ENCODE peak calls at places on chromosome X, in eight cellular contexts. C is IMR-90, I is suprapubic skin, Y is heart left ventricle, W is body of pancreas, O is breast epithelium, X is A549, K is right lobe of liver. J is an unnamed sample. For H3K4me1, the result is how much of the 10 kb centered on the place peaks cover.

GRCh38 chrX:3680459-3680858 is 33.0 kb downstream of the PRKX start:
- DNase-seq in O (no peak), C (peak), W (no peak), X (no peak), I (no peak), K (no peak), Y (no peak), J (no peak)

GRCh38 chrX:110321670-110322069 is 3.8 kb upstream of the AMMECR1 start:
- DNase-seq in K (no peak), O (no peak), C (no peak), W (no peak), Y (no peak), X (no peak), I (no peak), J (no peak)

GRCh38 chrX:135973548-135974278 is at the start of gene MMGT1:
- DNase-seq in Y (peak), K (peak), I (peak), X (peak), O (peak), C (peak), W (peak), J (peak)

GRCh38 chrX:45566456-45566855 is 365.8 kb upstream of the DIPK2B start:
- DNase-seq in Y (no peak), I (no peak), K (no peak), X (no peak), W (no peak), C (no peak), O (no peak), J (no peak)

GRCh38 chrX:48917139-48917980 is 1.5 kb downstream of the PIM2 start:
- DNase-seq in O (peak), C (peak), K (peak), I (peak), X (peak), Y (peak), W (peak), J (peak)

GRCh38 chrX:14029039-14029424 is 660 bp downstream of the GEMIN8 start:
- DNase-seq in K (no peak), Y (no peak), C (no peak), X (no peak), I (no peak), O (no peak), W (no peak), J (no peak)

GRCh38 chrX:114774691-114775090 is 190.8 kb downstream of the HTR2C start:
- DNase-seq in X (no peak), K (no peak), W (no peak), O (no peak), I (no peak), C (no peak), Y (no peak), J (no peak)

GRCh38 chrX:112536544-112536943 is 143.2 kb downstream of the LHFPL1 start:
- DNase-seq in W (no peak), K (no peak), Y (no peak), X (no peak), I (no peak), O (no peak), C (no peak), J (no peak)

GRCh38 chrX:107374116-107374515 is 75.3 kb upstream of the FRMPD3 start:
- DNase-seq in O (no peak), C (no peak), Y (no peak), I (no peak), W (no peak), X (no peak), K (no peak), J (no peak)

GRCh38 chrX:49171752-49172279 is at the start of gene PLP2:
- DNase-seq in C (peak), Y (peak), K (peak), W (peak), X (no peak), O (no peak), I (peak), J (peak)

GRCh38 chrX:17014216-17014615 is 67.8 kb downstream of the REPS2 start:
- DNase-seq in K (no peak), X (no peak), I (no peak), Y (no peak), C (no peak), W (no peak), O (no peak), J (no peak)

GRCh38 chrX:122641136-122641535 is 542.9 kb upstream of the GRIA3 start:
- DNase-seq in X (no peak), K (no peak), C (no peak), I (no peak), Y (no peak), O (no peak), W (no peak), J (no peak)

GRCh38 chrX:153669901-153670731 is 3.5 kb downstream of the PNCK start:
- DNase-seq in K (peak), C (no peak), I (no peak), X (no peak), W (no peak), Y (no peak), O (peak), J (no peak)

GRCh38 chrX:5971300-5971699 is 257.4 kb downstream of the NLGN4X start:
- DNase-seq in W (no peak), I (no peak), K (no peak), X (no peak), C (no peak), O (no peak), Y (no peak), J (no peak)

GRCh38 chrX:153875391-153876111 is 10.4 kb downstream of the L1CAM start:
- DNase-seq in W (peak), X (peak), C (no peak), K (no peak), O (peak), Y (no peak), I (no peak), J (peak)

GRCh38 chrX:48107717-48108116 is 22.7 kb upstream of the SPACA5B start:
- DNase-seq in O (no peak), K (no peak), X (no peak), I (no peak), C (no peak), W (no peak), Y (no peak), J (no peak)

GRCh38 chrX:48891402-48892288 is 5.9 kb downstream of the TIMM17B start:
- DNase-seq in K (peak), Y (peak), X (peak), I (peak), C (peak), O (peak), W (peak), J (peak)

GRCh38 chrX:100615015-100615414 is 21.6 kb downstream of the TSPAN6 start:
- DNase-seq in W (peak), K (no peak), I (no peak), X (peak), O (no peak), Y (no peak), C (peak), J (no peak)

GRCh38 chrX:79138658-79139241 is 5.7 kb upstream of the GPR174 start:
- DNase-seq in O (no peak), X (no peak), C (no peak), K (no peak), I (no peak), W (no peak), Y (no peak), J (peak)

GRCh38 chrX:4175221-4175620 is 461.8 kb upstream of the PRKX start:
- DNase-seq in W (no peak), Y (no peak), I (no peak), O (no peak), K (no peak), X (no peak), C (no peak), J (no peak)

GRCh38 chrX:151981129-151981528 is 6.7 kb upstream of the GABRE start:
- DNase-seq in O (no peak), Y (no peak), C (peak), W (no peak), I (no peak), K (no peak), X (no peak), J (no peak)

GRCh38 chrX:80511969-80512760 is 91.9 kb downstream of the TENT5D start:
- DNase-seq in I (no peak), O (no peak), C (no peak), W (no peak), Y (no peak), X (no peak), K (no peak), J (no peak)

GRCh38 chrX:94389044-94389443 is 715.0 kb downstream of the FAM133A start:
- DNase-seq in W (no peak), I (no peak), O (no peak), Y (no peak), C (no peak), K (no peak), X (no peak), J (no peak)

GRCh38 chrX:153903991-153904957 is at the start of gene AVPR2:
- DNase-seq in K (no peak), O (no peak), C (no peak), Y (peak), W (no peak), I (no peak), X (no peak), J (no peak)

GRCh38 chrX:43333543-43333942 is 322.6 kb upstream of the MAOA start:
- DNase-seq in O (no peak), X (no peak), I (no peak), W (no peak), Y (no peak), C (no peak), K (no peak), J (no peak)

GRCh38 chrX:49767231-49767630 is 61.9 kb upstream of the PAGE4 start:
- DNase-seq in O (no peak), I (no peak), Y (no peak), K (no peak), W (no peak), C (no peak), X (no peak), J (no peak)

GRCh38 chrX:106894978-106895452 is 8.1 kb downstream of the RIPPLY1 start:
- DNase-seq in O (no peak), C (peak), W (no peak), Y (peak), X (peak), I (no peak), K (no peak), J (no peak)

GRCh38 chrX:153973127-153974002 is 811 bp downstream of the TMEM187 start:
- DNase-seq in O (no peak), X (no peak), Y (no peak), W (peak), I (peak), C (no peak), K (no peak), J (no peak)

GRCh38 chrX:41922125-41922521 is 1.2 kb downstream of the CASK start:
- DNase-seq in C (peak), Y (no peak), I (no peak), X (no peak), W (no peak), O (no peak), K (no peak), J (no peak)

GRCh38 chrX:103628386-103629290 is at the start of gene TCEAL1:
- DNase-seq in C (peak), Y (peak), O (peak), X (no peak), K (peak), I (peak), W (peak), J (peak)
- TF ChIP-seq POLR2A in C (no peak), Y (no peak), O (no peak), X (no peak), K (no peak), I (no peak), W (no peak), J (no peak)

GRCh38 chrX:19735244-19735643 is 152.2 kb downstream of the SH3KBP1 start:
- DNase-seq in W (no peak), I (no peak), C (no peak), O (no peak), Y (no peak), K (no peak), X (no peak), J (no peak)
- H3K4me3 ChIP-seq in W (no peak), I (no peak), C (no peak), O (no peak), Y (no peak), K (no peak), X (no peak), J (no peak)

GRCh38 chrX:118498351-118498750 is 2.7 kb downstream of the DOCK11 start:
- DNase-seq in Y (no peak), K (no peak), I (no peak), X (no peak), W (no peak), O (no peak), C (no peak), J (no peak)
- H3K4me1 ChIP-seq in Y (under half), K (under half), I (under half), X (under half), W (under half), O (under half), C (under half), J (under half)

DNA sequence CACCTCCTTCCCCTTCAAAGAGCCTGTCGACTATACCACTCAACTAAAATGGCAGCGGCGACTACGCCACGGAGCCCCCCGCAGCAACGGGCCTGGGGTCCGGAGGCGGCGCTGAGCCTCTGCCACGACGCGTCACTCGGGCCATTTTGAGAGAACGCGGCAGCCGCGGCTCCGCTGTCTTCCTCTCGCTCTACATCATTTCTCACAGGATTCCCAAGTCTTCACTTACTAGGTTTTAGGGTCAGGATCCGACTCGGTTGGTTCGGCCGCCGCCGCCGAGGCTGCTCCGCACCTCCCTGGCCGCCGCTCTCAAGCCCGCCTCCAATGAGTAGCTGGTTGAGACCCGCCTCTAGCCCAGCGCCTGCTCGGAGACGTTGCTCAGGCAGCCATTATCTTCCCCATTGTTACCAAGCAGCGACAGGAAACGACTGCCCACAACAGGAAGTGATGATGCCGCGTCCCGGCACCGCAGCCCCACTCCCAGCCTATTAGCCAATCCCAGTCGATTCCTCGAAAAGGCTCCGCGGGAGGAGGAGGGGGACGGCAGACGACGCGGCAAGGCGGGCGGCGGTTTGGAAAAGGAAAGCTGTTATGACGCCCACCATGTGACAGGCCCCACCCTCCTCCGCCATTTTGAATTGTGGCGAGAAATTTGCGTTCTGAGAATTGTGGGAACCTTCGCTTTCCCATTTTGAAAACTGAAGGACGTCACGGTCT is at the start of gene RLIM:
- DNase-seq in O (peak), C (peak), X (peak), K (peak), W (peak), I (peak), Y (peak), J (peak)
- TF ChIP-seq POLR2A in O (peak), C (peak), X (peak), K (peak), W (peak), I (peak), Y (peak), J (peak)

GRCh38 chrX:50813843-50814661 is at the start of gene SHROOM4:
- DNase-seq in K (peak), I (no peak), W (no peak), C (peak), Y (peak), O (no peak), X (no peak), J (peak)

GRCh38 chrX:50818986-50819385 is 5.0 kb upstream of the SHROOM4 start:
- DNase-seq in W (no peak), C (peak), Y (no peak), I (no peak), O (no peak), X (no peak), K (no peak), J (no peak)

GRCh38 chrX:50812995-50813842 is 775 bp downstream of the SHROOM4 start:
- DNase-seq in K (peak), W (peak), X (peak), O (peak), C (peak), Y (peak), I (peak), J (peak)

GRCh38 chrX:50814701-50815476 is 895 bp upstream of the SHROOM4 start:
- DNase-seq in Y (peak), W (no peak), I (no peak), O (no peak), C (peak), X (no peak), K (no peak), J (peak)
- H3K4me3 ChIP-seq in Y (peak), W (no peak), I (peak), O (peak), C (peak), X (no peak), K (no peak), J (peak)

GRCh38 chrX:10166731-10167149 is 10.0 kb downstream of the CLCN4 start:
- DNase-seq in X (no peak), W (no peak), I (no peak), C (no peak), Y (no peak), O (no peak), K (no peak), J (no peak)

GRCh38 chrX:10168226-10168625 is 11.5 kb downstream of the CLCN4 start:
- DNase-seq in K (no peak), O (no peak), Y (no peak), C (no peak), X (no peak), I (no peak), W (no peak), J (no peak)

GRCh38 chrX:10167573-10167972 is 10.8 kb downstream of the CLCN4 start:
- DNase-seq in X (no peak), I (no peak), O (no peak), C (no peak), W (no peak), Y (no peak), K (no peak), J (no peak)

GRCh38 chrX:10171291-10171690 is 14.5 kb downstream of the CLCN4 start:
- DNase-seq in O (no peak), I (no peak), W (no peak), Y (no peak), K (no peak), X (no peak), C (no peak), J (no peak)

DNA sequence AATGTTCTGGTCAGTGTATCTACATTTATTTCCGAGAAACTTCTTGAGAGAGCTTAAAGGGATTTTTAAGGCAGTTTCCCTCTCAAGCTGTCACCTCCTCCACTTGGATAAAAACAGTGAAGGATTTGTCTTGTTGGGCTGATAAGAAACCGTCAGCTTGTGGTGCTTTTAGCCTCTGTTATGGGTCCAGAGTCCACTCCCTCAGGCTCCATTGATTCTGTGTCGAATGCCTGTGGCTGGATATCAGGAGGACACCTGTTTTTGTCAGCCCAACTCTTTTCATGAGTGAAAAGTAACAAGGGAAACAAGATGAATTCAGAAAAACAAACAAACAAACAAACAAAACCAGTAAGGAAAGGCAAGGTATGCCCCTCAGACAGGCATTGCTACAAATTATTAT is 12.4 kb downstream of the CLCN4 start:
- DNase-seq in O (no peak), X (no peak), C (no peak), W (no peak), K (no peak), I (no peak), Y (no peak), J (no peak)
- H3K4me1 ChIP-seq in O (under half), X (under half), C (under half), W (under half), K (under half), I (under half), Y (under half), J (under half)

J was measured in Peyer's patch.